ENCODE peak calls at places on chromosomes 1 and 21, in nine cellular contexts. N is CD8-positive, alpha-beta T cell; U is fibroblast of lung; T is left ventricle myocardium inferior; W is epithelial cell of esophagus; Q is testis; Y is WERI-Rb-1; V is MM.1S; C is tibial artery. A is an unnamed sample.

GRCh38 chr1:13661539-13661938 is 38.4 kb upstream of the PRDM2 start:
- DNase-seq in N (no peak), U (peak; percentile 37), T (no peak), W (peak; percentile 32), Q (no peak), Y (peak; percentile 33), V (no peak), C (no peak), A (peak; percentile 78)

GRCh38 chr1:151147685-151148084 is 1.3 kb upstream of the SEMA6C start:
- DNase-seq in N (no peak), U (no peak), T (no peak), W (no peak), Q (no peak), Y (no peak), V (no peak), C (no peak), A (no peak)

GRCh38 chr21:40829308-40829707 is 17.6 kb downstream of the DSCAM start:
- DNase-seq in N (no peak), U (peak; percentile 48), T (no peak), W (no peak), Q (no peak), Y (no peak), V (no peak), C (no peak), A (no peak)

GRCh38 chr21:45458281-45459170 is 53.6 kb downstream of the COL18A1 start:
- DNase-seq in N (no peak), U (no peak), T (peak; percentile 14), W (no peak), Q (no peak), Y (no peak), V (no peak), C (no peak), A (no peak)

GRCh38 chr1:173477286-173478098 is at the start of gene PRDX6:
- DNase-seq in N (no peak), U (peak; percentile 83), T (peak; percentile 61), W (peak; percentile 84), Q (peak; percentile 93), Y (peak; percentile 50), V (peak; percentile 56), C (peak; percentile 94), A (peak; percentile 41)

GRCh38 chr1:36326499-36326898 is 3.1 kb upstream of the EVA1B start:
- DNase-seq in N (no peak), U (no peak), T (no peak), W (peak; percentile 37), Q (no peak), Y (no peak), V (no peak), C (no peak), A (no peak)

GRCh38 chr1:21623411-21623961 is 45.7 kb downstream of the RAP1GAP start:
- DNase-seq in N (no peak), U (no peak), T (no peak), W (peak; percentile 46), Q (no peak), Y (no peak), V (no peak), C (no peak), A (no peak)

GRCh38 chr1:110411173-110411572 is 3.7 kb upstream of the LAMTOR5 start:
- DNase-seq in N (no peak), U (no peak), T (no peak), W (no peak), Q (peak; percentile 39), Y (no peak), V (no peak), C (no peak), A (no peak)

GRCh38 chr1:206457408-206457807 is 12.9 kb upstream of the IKBKE start:
- DNase-seq in N (no peak), U (no peak), T (no peak), W (peak; percentile 59), Q (no peak), Y (no peak), V (no peak), C (peak; percentile 66), A (peak; percentile 51)

GRCh38 chr1:94048413-94049164 is 72.4 kb downstream of the ABCA4 start:
- DNase-seq in N (no peak), U (peak; percentile 52), T (no peak), W (no peak), Q (no peak), Y (no peak), V (no peak), C (no peak), A (no peak)

GRCh38 chr1:99682291-99682751 is 36.4 kb downstream of the PALMD start:
- DNase-seq in N (no peak), U (peak; percentile 84), T (no peak), W (peak; percentile 86), Q (no peak), Y (no peak), V (no peak), C (no peak), A (peak; percentile 77)

GRCh38 chr1:225474439-225474985 is 46.7 kb upstream of the LBR start:
- DNase-seq in N (no peak), U (no peak), T (no peak), W (no peak), Q (no peak), Y (no peak), V (no peak), C (peak; percentile 55), A (no peak)

GRCh38 chr1:226548281-226549093 is at the start of gene STUM:
- DNase-seq in N (peak; percentile 55), U (peak; percentile 39), T (peak; percentile 35), W (peak; percentile 46), Q (peak; percentile 26), Y (no peak), V (peak; percentile 36), C (peak; percentile 64), A (no peak)

GRCh38 chr21:33904041-33904440 is 11.6 kb downstream of the ATP5PO start:
- DNase-seq in N (no peak), U (no peak), T (no peak), W (no peak), Q (peak; percentile 86), Y (no peak), V (no peak), C (no peak), A (no peak)

GRCh38 chr1:153540394-153541361 is at the start of gene S100A5:
- DNase-seq in N (peak; percentile 76), U (peak; percentile 78), T (no peak), W (peak; percentile 77), Q (no peak), Y (peak; percentile 67), V (no peak), C (peak; percentile 56), A (peak; percentile 76)

GRCh38 chr1:24437631-24438396 is 22.2 kb downstream of the NIPAL3 start:
- DNase-seq in N (no peak), U (no peak), T (peak; percentile 30), W (peak; percentile 50), Q (no peak), Y (no peak), V (no peak), C (no peak), A (peak; percentile 80)

GRCh38 chr1:107018445-107018844 is 38.0 kb upstream of the PRMT6 start:
- DNase-seq in N (no peak), U (no peak), T (no peak), W (no peak), Q (no peak), Y (no peak), V (no peak), C (no peak), A (no peak)

GRCh38 chr1:186512698-186513457 is 52.0 kb upstream of the PDC start:
- DNase-seq in N (no peak), U (no peak), T (no peak), W (no peak), Q (no peak), Y (no peak), V (peak; percentile 33), C (no peak), A (no peak)

GRCh38 chr1:71044833-71045232 is 2.8 kb downstream of the PTGER3 start:
- DNase-seq in N (no peak), U (no peak), T (no peak), W (no peak), Q (no peak), Y (no peak), V (no peak), C (no peak), A (no peak)
- H3K4me3 ChIP-seq in N (no peak overlapping the region), U (no peak overlapping the region), T (no peak overlapping the region), W (no peak overlapping the region), Q (no peak overlapping the region), Y (no peak overlapping the region), V (no peak overlapping the region), C (peak overlapping the region; percentile 90), A (no peak overlapping the region)

GRCh38 chr1:56578963-56579875 is at the start of gene PLPP3:
- DNase-seq in N (no peak), U (peak; percentile 93), T (peak; percentile 87), W (peak; percentile 87), Q (peak; percentile 92), Y (peak; percentile 61), V (peak; percentile 78), C (peak; percentile 95), A (peak; percentile 96)
- TF ChIP-seq CTCF in N (no peak), U (peak; percentile 57), T (peak; percentile 59), W (peak; percentile 47), Q (peak; percentile 33), Y (peak; percentile 20), V (peak; percentile 26), C (peak; percentile 48), A (peak; percentile 54)

GRCh38 chr1:9448132-9449105 is 90.8 kb upstream of the SLC25A33 start:
- DNase-seq in N (no peak), U (peak; percentile 59), T (no peak), W (no peak), Q (no peak), Y (no peak), V (no peak), C (peak; percentile 65), A (no peak)
- H3K4me3 ChIP-seq in N (no peak overlapping the region), U (no peak overlapping the region), T (peak overlapping the region; percentile 29), W (no peak overlapping the region), Q (no peak overlapping the region), Y (no peak overlapping the region), V (no peak overlapping the region), C (peak overlapping the region; percentile 11), A (no peak overlapping the region)

GRCh38 chr1:58209578-58209977 is 336.9 kb downstream of the OMA1 start:
- DNase-seq in N (no peak), U (no peak), T (no peak), W (no peak), Q (no peak), Y (no peak), V (no peak), C (no peak), A (no peak)

GRCh38 chr1:58206749-58207148 is 339.8 kb downstream of the OMA1 start:
- DNase-seq in N (no peak), U (no peak), T (no peak), W (peak; percentile 26), Q (no peak), Y (peak; percentile 14), V (no peak), C (no peak), A (no peak)

GRCh38 chr1:58201492-58202106 is 344.9 kb downstream of the OMA1 start:
- DNase-seq in N (no peak), U (no peak), T (no peak), W (no peak), Q (no peak), Y (no peak), V (no peak), C (no peak), A (no peak)

GRCh38 chr1:58200437-58200836 is 346.1 kb downstream of the OMA1 start:
- DNase-seq in N (no peak), U (no peak), T (no peak), W (no peak), Q (no peak), Y (no peak), V (no peak), C (no peak), A (no peak)

DNA sequence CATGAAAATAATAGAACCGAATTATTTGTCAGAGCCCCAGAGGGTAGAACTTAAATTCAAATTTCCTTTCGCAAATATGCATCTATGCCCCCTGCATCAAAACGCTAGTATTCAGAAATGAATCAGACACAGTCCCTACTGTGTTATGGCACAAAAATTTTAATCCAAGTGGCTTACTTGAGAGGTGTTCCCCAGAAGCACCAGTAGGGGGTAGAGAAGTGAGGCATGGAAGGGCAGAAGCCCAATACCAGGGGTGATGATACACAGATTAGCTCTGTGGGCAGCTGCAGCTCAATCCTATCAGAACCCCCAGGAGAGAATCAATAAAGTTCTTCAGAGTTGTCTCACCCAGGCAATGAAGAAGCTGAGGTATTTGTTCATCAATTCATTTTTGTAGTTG is 342.2 kb downstream of the OMA1 start:
- DNase-seq in N (no peak), U (no peak), T (no peak), W (no peak), Q (no peak), Y (peak; percentile 13), V (no peak), C (no peak), A (no peak)
- TF ChIP-seq CTCF in N (no peak), U (no peak), T (no peak), W (peak; percentile 4), Q (no peak), Y (peak; percentile 51), V (no peak), C (no peak), A (peak; percentile 19)